ENCODE peak calls at places on chromosomes 16 and 17, in four cellular contexts. F is left lung, S is cardiac muscle cell, X is brain microvascular endothelial cell. B is an unnamed sample.

GRCh38 chr16:67943256-67943618 is 683 bp downstream of the LCAT start:
- DNase-seq in F (no peak), S (no peak), X (no peak), B (no peak)

GRCh38 chr17:290626-291025 is 62.0 kb downstream of the RPH3AL start:
- DNase-seq in F (no peak), S (no peak), X (no peak), B (no peak)

GRCh38 chr16:84088695-84089395 is 27.9 kb downstream of the MBTPS1 start:
- DNase-seq in F (no peak), S (no peak), X (no peak), B (no peak)

GRCh38 chr17:52026075-52026474 is 132.4 kb downstream of the CA10 start:
- DNase-seq in F (no peak), S (no peak), X (no peak), B (no peak)

GRCh38 chr16:55301385-55302008 is 22.5 kb upstream of the IRX6 start:
- DNase-seq in F (no peak), S (no peak), X (no peak), B (no peak)

GRCh38 chr17:81002409-81003361 is 11.0 kb downstream of the CHMP6 start:
- DNase-seq in F (no peak), S (no peak), X (no peak), B (peak)

GRCh38 chr17:56718515-56718914 is 115.2 kb downstream of the C17orf67 start:
- DNase-seq in F (no peak), S (no peak), X (no peak), B (no peak)

GRCh38 chr16:81516478-81517149 is 72.0 kb downstream of the CMIP start:
- DNase-seq in F (no peak), S (no peak), X (no peak), B (no peak)

GRCh38 chr16:31484491-31485171 is 1.7 kb downstream of the SLC5A2 start:
- DNase-seq in F (peak), S (no peak), X (no peak), B (no peak)

GRCh38 chr16:78385406-78385805 is 286.0 kb downstream of the WWOX start:
- DNase-seq in F (no peak), S (no peak), X (no peak), B (no peak)

GRCh38 chr16:527015-527903 is at the start of gene CAPN15:
- DNase-seq in F (peak), S (peak), X (peak), B (peak)
- H3K27ac ChIP-seq in F (peak), S (peak), X (peak), B (peak)

DNA sequence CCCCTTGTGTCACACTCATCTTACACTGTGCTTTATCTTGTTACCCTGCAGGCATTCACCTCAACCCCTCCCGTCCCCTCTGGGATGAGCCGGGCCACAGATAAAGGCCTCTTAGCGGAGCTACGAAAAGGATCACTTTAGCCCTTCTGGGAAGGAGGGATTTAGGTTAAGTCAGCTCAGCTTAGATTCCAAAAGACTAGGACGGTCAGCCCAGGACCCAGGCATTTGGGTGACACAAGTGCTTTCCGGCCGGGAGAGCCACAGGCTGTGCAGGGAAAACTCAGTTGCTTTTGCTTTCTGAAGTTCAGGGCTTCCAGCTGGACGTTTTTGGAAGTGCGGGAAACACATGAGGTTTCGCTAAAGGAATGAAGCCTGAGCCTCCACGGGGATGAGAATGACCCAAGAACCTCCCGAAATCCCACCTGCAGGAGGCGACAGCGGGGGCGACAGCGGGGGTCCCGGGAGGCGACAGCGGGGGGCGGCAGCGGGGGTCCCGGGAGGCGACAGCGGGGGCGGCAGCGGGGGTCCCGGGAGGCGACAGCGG is 11.6 kb upstream of the METRNL start:
- DNase-seq in F (peak), S (peak), X (no peak), B (peak)
- TF ChIP-seq CTCF in F (no peak), S (peak), X (peak), B (no peak)

GRCh38 chr17:17751996-17752821 is 71.0 kb downstream of the RAI1 start:
- DNase-seq in F (peak), S (peak), X (peak), B (peak)
- H3K27ac ChIP-seq in F (peak), S (peak), X (peak), B (peak)

DNA sequence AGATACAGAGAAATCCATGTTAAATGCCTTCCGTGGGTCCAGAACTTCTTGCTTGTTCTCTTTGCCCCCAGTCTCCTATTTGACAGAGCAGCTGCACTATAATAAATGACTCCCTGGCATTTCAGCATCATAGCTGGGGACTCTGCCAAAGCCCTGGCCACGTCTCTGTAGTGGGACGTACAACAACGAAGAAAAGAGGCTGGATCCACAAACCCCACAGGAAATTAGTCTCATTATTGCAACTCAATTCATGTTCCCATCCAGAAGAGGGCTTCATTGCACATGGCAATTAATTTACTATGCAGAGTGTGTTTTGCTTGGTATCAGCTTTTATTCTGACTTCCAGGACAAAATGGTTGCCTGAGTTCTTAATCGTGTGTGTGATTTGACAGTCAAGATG is 121.3 kb downstream of the CDH13 start:
- DNase-seq in F (no peak), S (no peak), X (peak), B (no peak)
- TF ChIP-seq CTCF in F (no peak), S (peak), X (peak), B (no peak)

DNA sequence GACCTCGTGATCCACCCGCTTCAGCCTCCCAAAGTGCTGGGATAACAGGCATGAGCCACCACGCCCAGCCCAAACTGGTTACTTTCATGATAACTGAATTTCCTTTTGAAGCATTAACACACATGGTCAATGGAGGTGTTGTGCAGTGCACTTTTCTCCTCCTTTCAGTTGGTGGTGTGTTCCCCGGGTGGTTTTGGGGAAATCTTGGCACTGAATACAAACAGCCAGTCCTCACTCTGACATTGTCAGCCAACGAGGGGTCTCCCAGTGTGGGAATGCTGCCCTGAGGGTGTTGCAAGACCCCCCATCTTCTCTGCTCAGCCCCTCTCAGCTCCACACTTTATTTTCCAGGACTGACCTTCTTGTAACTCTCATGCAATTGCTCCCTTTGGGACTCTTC is 70.5 kb downstream of the SOX9 start:
- DNase-seq in F (no peak), S (no peak), X (no peak), B (no peak)
- H3K27ac ChIP-seq in F (no peak), S (no peak), X (no peak), B (peak)